ENCODE peak calls at places on chromosomes 12 and 14, in ten cellular contexts. Q, O, P, B, D, S, K, A, G and L are unnamed samples.

GRCh38 chr12:131620946-131621681 is 89.8 kb upstream of the SFSWAP start:
- DNase-seq in B (no peak), P (no peak), K (peak), G (no peak), O (no peak), Q (no peak), D (no peak), S (no peak), A (no peak), L (no peak)

GRCh38 chr12:54195736-54196347 is 7.1 kb upstream of the SMUG1 start:
- DNase-seq in S (peak), Q (no peak), K (no peak), P (no peak), A (no peak), G (peak), B (peak), O (no peak), D (peak), L (peak)

GRCh38 chr12:71787574-71787973 is 32.9 kb downstream of the RAB21 start:
- DNase-seq in B (no peak), D (no peak), S (no peak), Q (no peak), G (no peak), P (no peak), K (no peak), O (no peak), A (no peak), L (no peak)

GRCh38 chr12:14664434-14665023 is 31.9 kb downstream of the GUCY2C start:
- DNase-seq in G (peak), O (no peak), Q (no peak), B (peak), S (peak), A (peak), P (no peak), D (peak), K (no peak), L (peak)

GRCh38 chr14:100104523-100105300 is 39.5 kb downstream of the EVL start:
- DNase-seq in D (peak), K (no peak), A (no peak), G (no peak), Q (no peak), S (peak), O (no peak), P (no peak), B (no peak), L (peak)

GRCh38 chr12:47744005-47744651 is 14.6 kb downstream of the RAPGEF3 start:
- DNase-seq in O (no peak), D (no peak), B (no peak), G (peak), P (no peak), Q (no peak), S (no peak), A (peak), K (no peak), L (no peak)

GRCh38 chr14:34256223-34256622 is 205.8 kb downstream of the SPTSSA start:
- DNase-seq in G (no peak), P (no peak), Q (no peak), S (no peak), K (no peak), O (no peak), B (no peak), A (no peak), D (no peak), L (no peak)

GRCh38 chr12:107091989-107092641 is 1.2 kb downstream of the CRY1 start:
- DNase-seq in G (peak), K (peak), S (peak), O (no peak), B (peak), D (peak), P (no peak), A (peak), Q (no peak), L (peak)

GRCh38 chr12:12537421-12537820 is 25.2 kb downstream of the DUSP16 start:
- DNase-seq in D (no peak), B (no peak), K (no peak), P (no peak), O (no peak), G (no peak), S (no peak), Q (no peak), A (no peak), L (no peak)

GRCh38 chr12:123062682-123063426 is 82.4 kb downstream of the ARL6IP4 start:
- DNase-seq in Q (peak), G (peak), B (peak), O (no peak), S (peak), A (no peak), K (no peak), D (peak), P (peak), L (peak)

GRCh38 chr12:6949063-6949594 is 2.0 kb upstream of the PTPN6 start:
- DNase-seq in K (no peak), A (no peak), D (no peak), S (no peak), B (no peak), P (peak), O (no peak), Q (no peak), G (no peak), L (no peak)

GRCh38 chr12:13230500-13230899 is 34.0 kb downstream of the EMP1 start:
- DNase-seq in O (no peak), S (no peak), B (no peak), G (no peak), Q (no peak), P (no peak), A (no peak), K (no peak), D (no peak), L (no peak)

GRCh38 chr12:81987351-81987750 is 228.2 kb upstream of the PPFIA2 start:
- DNase-seq in A (no peak), Q (no peak), K (no peak), S (no peak), O (no peak), P (no peak), B (no peak), D (no peak), G (no peak), L (no peak)

GRCh38 chr14:67461341-67461985 is 27.1 kb downstream of the TMEM229B start:
- DNase-seq in S (peak), A (peak), O (no peak), D (no peak), Q (no peak), K (no peak), B (peak), P (no peak), G (no peak), L (no peak)

GRCh38 chr14:99624971-99625370 is 20.0 kb upstream of the HHIPL1 start:
- DNase-seq in K (no peak), B (no peak), S (no peak), O (no peak), Q (no peak), A (no peak), D (no peak), P (no peak), G (no peak), L (no peak)

GRCh38 chr12:110741371-110741770 is 1.3 kb downstream of the PPP1CC start:
- DNase-seq in O (peak), A (no peak), G (peak), B (no peak), Q (no peak), P (no peak), D (no peak), K (no peak), S (peak), L (no peak)

GRCh38 chr12:3777206-3777809 is 24.4 kb upstream of the CRACR2A start:
- DNase-seq in B (peak), O (peak), Q (no peak), A (peak), D (peak), S (peak), G (peak), K (no peak), P (no peak), L (peak)

GRCh38 chr14:55881577-55882241 is 236.5 kb upstream of the PELI2 start:
- DNase-seq in D (peak), S (peak), B (no peak), K (no peak), G (peak), A (no peak), P (no peak), Q (no peak), O (no peak), L (no peak)

GRCh38 chr12:126667340-126667739 is 1599.6 kb upstream of the TMEM132C start:
- DNase-seq in P (no peak), S (peak), K (no peak), Q (no peak), O (no peak), D (peak), A (no peak), G (no peak), B (peak), L (peak)

GRCh38 chr14:68145036-68145435 is 325.5 kb downstream of the RAD51B start:
- DNase-seq in A (no peak), Q (no peak), G (no peak), S (no peak), O (no peak), B (no peak), D (no peak), K (no peak), P (no peak), L (no peak)

GRCh38 chr14:81396108-81396507 is 4.0 kb downstream of the STON2 start:
- DNase-seq in O (no peak), G (no peak), S (no peak), A (no peak), B (no peak), Q (no peak), P (no peak), D (peak), K (no peak), L (no peak)

GRCh38 chr12:131044760-131045381 is 91.2 kb downstream of the ADGRD1 start:
- DNase-seq in S (no peak), B (no peak), O (no peak), D (no peak), A (no peak), K (no peak), P (no peak), G (no peak), Q (no peak), L (no peak)

GRCh38 chr12:57223191-57224165 is 6.0 kb upstream of the SHMT2 start:
- DNase-seq in A (no peak), Q (no peak), G (no peak), P (no peak), B (no peak), O (no peak), D (no peak), S (no peak), K (no peak), L (no peak)

GRCh38 chr14:102592969-102593840 is 756 bp downstream of the RCOR1 start:
- DNase-seq in S (peak), O (no peak), A (no peak), K (peak), B (peak), Q (no peak), G (peak), P (peak), D (no peak), L (peak)

GRCh38 chr14:95758331-95758730 is 44.4 kb upstream of the TCL1A start:
- DNase-seq in Q (no peak), P (no peak), A (no peak), K (no peak), B (no peak), D (no peak), O (no peak), S (no peak), G (no peak), L (no peak)

GRCh38 chr12:48199784-48200198 is 3.3 kb downstream of the OR10AD1 start:
- DNase-seq in D (no peak), P (no peak), K (no peak), G (no peak), S (no peak), A (no peak), Q (no peak), O (no peak), B (peak), L (no peak)

GRCh38 chr12:18747960-18748359 is 10.0 kb downstream of the CAPZA3 start:
- DNase-seq in B (peak), A (no peak), S (peak), K (no peak), Q (no peak), G (no peak), D (peak), O (no peak), P (no peak), L (peak)

GRCh38 chr12:71725011-71725410 is 29.7 kb upstream of the RAB21 start:
- DNase-seq in Q (no peak), O (no peak), G (no peak), A (no peak), K (no peak), S (no peak), B (peak), P (no peak), D (no peak), L (no peak)

GRCh38 chr12:124457287-124458219 is 109.9 kb downstream of the NCOR2 start:
- DNase-seq in G (no peak), B (peak), K (peak), D (peak), S (peak), A (no peak), O (peak), Q (peak), P (peak), L (peak)

GRCh38 chr14:33941727-33942126 is 9.1 kb downstream of the EGLN3 start:
- DNase-seq in O (no peak), P (no peak), B (no peak), K (no peak), A (no peak), Q (no peak), G (no peak), D (no peak), S (no peak), L (no peak)

GRCh38 chr12:3988519-3989217 is 115.5 kb upstream of the PARP11 start:
- DNase-seq in A (no peak), K (no peak), Q (no peak), P (no peak), D (no peak), S (peak), G (no peak), O (no peak), B (no peak), L (no peak)